ENCODE peak calls at places on chromosomes 2 and 18, in six cellular contexts. One of them, this sample, is unnamed.

GRCh38 chr2:71530246-71530986 is 77.1 kb downstream of the DYSF start:
- DNase-seq in WTC11: peak
- DNase-seq in psoas muscle: no peak
- DNase-seq in CD4-positive, alpha-beta T cell: no peak
- DNase-seq in fibroblast of mammary gland: peak
- DNase-seq in epithelial cell of esophagus: peak
- DNase-seq in this sample: no peak

GRCh38 chr2:160334028-160334729 is 134.1 kb upstream of the ITGB6 start:
- DNase-seq in CD4-positive, alpha-beta T cell: no peak
- DNase-seq in psoas muscle: no peak
- DNase-seq in fibroblast of mammary gland: peak
- DNase-seq in epithelial cell of esophagus: peak
- DNase-seq in WTC11: no peak
- DNase-seq in this sample: no peak

GRCh38 chr2:101351207-101351606 is 36.1 kb downstream of the CREG2 start:
- DNase-seq in epithelial cell of esophagus: no peak
- DNase-seq in WTC11: no peak
- DNase-seq in CD4-positive, alpha-beta T cell: no peak
- DNase-seq in fibroblast of mammary gland: no peak
- DNase-seq in psoas muscle: no peak
- DNase-seq in this sample: no peak

GRCh38 chr2:86053166-86053565 is 52.5 kb downstream of the POLR1A start:
- DNase-seq in WTC11: no peak
- DNase-seq in epithelial cell of esophagus: no peak
- DNase-seq in fibroblast of mammary gland: no peak
- DNase-seq in CD4-positive, alpha-beta T cell: no peak
- DNase-seq in psoas muscle: no peak
- DNase-seq in this sample: no peak

GRCh38 chr2:74440005-74440377 is 1.7 kb downstream of the RTKN start:
- DNase-seq in fibroblast of mammary gland: peak
- DNase-seq in psoas muscle: peak
- DNase-seq in WTC11: no peak
- DNase-seq in CD4-positive, alpha-beta T cell: no peak
- DNase-seq in epithelial cell of esophagus: no peak
- DNase-seq in this sample: peak

GRCh38 chr18:69250305-69251151 is 150.2 kb upstream of the DOK6 start:
- DNase-seq in CD4-positive, alpha-beta T cell: no peak
- DNase-seq in epithelial cell of esophagus: peak
- DNase-seq in WTC11: no peak
- DNase-seq in psoas muscle: no peak
- DNase-seq in fibroblast of mammary gland: peak
- DNase-seq in this sample: no peak

GRCh38 chr18:7940379-7940778 is 373.3 kb downstream of the PTPRM start:
- DNase-seq in psoas muscle: no peak
- DNase-seq in CD4-positive, alpha-beta T cell: no peak
- DNase-seq in fibroblast of mammary gland: no peak
- DNase-seq in WTC11: no peak
- DNase-seq in epithelial cell of esophagus: no peak
- DNase-seq in this sample: no peak

GRCh38 chr2:42492691-42493467 is 903 bp downstream of the KCNG3 start:
- DNase-seq in epithelial cell of esophagus: peak
- DNase-seq in psoas muscle: peak
- DNase-seq in WTC11: peak
- DNase-seq in CD4-positive, alpha-beta T cell: peak
- DNase-seq in fibroblast of mammary gland: no peak
- DNase-seq in this sample: no peak

GRCh38 chr2:224638338-224638823 is 53.2 kb upstream of the CUL3 start:
- DNase-seq in psoas muscle: no peak
- DNase-seq in epithelial cell of esophagus: no peak
- DNase-seq in fibroblast of mammary gland: no peak
- DNase-seq in CD4-positive, alpha-beta T cell: no peak
- DNase-seq in WTC11: no peak
- DNase-seq in this sample: no peak

GRCh38 chr2:159879061-159879604 is 81.1 kb upstream of the CD302 start:
- DNase-seq in fibroblast of mammary gland: peak
- DNase-seq in psoas muscle: no peak
- DNase-seq in CD4-positive, alpha-beta T cell: no peak
- DNase-seq in WTC11: no peak
- DNase-seq in epithelial cell of esophagus: peak
- DNase-seq in this sample: no peak

GRCh38 chr18:11995445-11996189 is 14.3 kb downstream of the IMPA2 start:
- DNase-seq in CD4-positive, alpha-beta T cell: peak
- DNase-seq in WTC11: peak
- DNase-seq in epithelial cell of esophagus: peak
- DNase-seq in psoas muscle: peak
- DNase-seq in fibroblast of mammary gland: peak
- DNase-seq in this sample: no peak

GRCh38 chr2:150134223-150134858 is 353.1 kb downstream of the RND3 start:
- DNase-seq in CD4-positive, alpha-beta T cell: no peak
- DNase-seq in psoas muscle: no peak
- DNase-seq in WTC11: no peak
- DNase-seq in fibroblast of mammary gland: peak
- DNase-seq in epithelial cell of esophagus: no peak
- DNase-seq in this sample: no peak

GRCh38 chr2:191927319-191927867 is 80.5 kb upstream of the CAVIN2 start:
- DNase-seq in CD4-positive, alpha-beta T cell: no peak
- DNase-seq in psoas muscle: no peak
- DNase-seq in fibroblast of mammary gland: peak
- DNase-seq in epithelial cell of esophagus: peak
- DNase-seq in WTC11: no peak
- DNase-seq in this sample: no peak

GRCh38 chr2:238176565-238176964 is 17.8 kb downstream of the ERFE start:
- DNase-seq in CD4-positive, alpha-beta T cell: no peak
- DNase-seq in psoas muscle: no peak
- DNase-seq in epithelial cell of esophagus: no peak
- DNase-seq in fibroblast of mammary gland: peak
- DNase-seq in WTC11: no peak
- DNase-seq in this sample: no peak

GRCh38 chr2:176832086-176832485 is 380.5 kb upstream of the HNRNPA3 start:
- DNase-seq in WTC11: no peak
- DNase-seq in psoas muscle: no peak
- DNase-seq in CD4-positive, alpha-beta T cell: no peak
- DNase-seq in fibroblast of mammary gland: peak
- DNase-seq in epithelial cell of esophagus: no peak
- DNase-seq in this sample: no peak

GRCh38 chr2:181955010-181955409 is 30.6 kb upstream of the PPP1R1C start:
- DNase-seq in CD4-positive, alpha-beta T cell: no peak
- DNase-seq in fibroblast of mammary gland: peak
- DNase-seq in psoas muscle: no peak
- DNase-seq in WTC11: no peak
- DNase-seq in epithelial cell of esophagus: peak
- DNase-seq in this sample: no peak

DNA sequence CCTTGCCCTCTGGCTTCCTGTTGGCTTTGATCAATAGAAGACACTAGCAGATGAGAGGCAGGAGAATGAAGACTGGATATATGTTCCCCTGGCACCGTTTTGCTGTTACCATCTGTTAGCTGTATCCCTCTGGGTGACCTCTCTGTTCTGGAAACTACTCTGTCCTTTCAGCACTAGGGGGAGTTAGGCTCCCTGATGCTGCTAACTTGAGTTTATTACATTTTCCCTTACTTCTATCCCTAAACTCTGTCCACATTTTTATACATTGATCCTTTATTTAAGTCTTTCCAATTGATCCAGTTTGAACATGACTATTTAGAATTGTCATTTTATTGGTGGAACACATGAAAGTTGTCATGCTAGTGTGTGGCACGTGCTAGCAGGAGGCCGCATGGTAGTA is 1014.3 kb upstream of the CDH2 start:
- DNase-seq in psoas muscle: no peak
- DNase-seq in fibroblast of mammary gland: peak
- DNase-seq in CD4-positive, alpha-beta T cell: no peak
- DNase-seq in epithelial cell of esophagus: peak
- DNase-seq in WTC11: no peak
- DNase-seq in this sample: no peak
- TF ChIP-seq CTCF in psoas muscle: no peak
- TF ChIP-seq CTCF in fibroblast of mammary gland: peak
- TF ChIP-seq CTCF in CD4-positive, alpha-beta T cell: no peak
- TF ChIP-seq CTCF in epithelial cell of esophagus: peak
- TF ChIP-seq CTCF in WTC11: no peak
- TF ChIP-seq CTCF in this sample: no peak

DNA sequence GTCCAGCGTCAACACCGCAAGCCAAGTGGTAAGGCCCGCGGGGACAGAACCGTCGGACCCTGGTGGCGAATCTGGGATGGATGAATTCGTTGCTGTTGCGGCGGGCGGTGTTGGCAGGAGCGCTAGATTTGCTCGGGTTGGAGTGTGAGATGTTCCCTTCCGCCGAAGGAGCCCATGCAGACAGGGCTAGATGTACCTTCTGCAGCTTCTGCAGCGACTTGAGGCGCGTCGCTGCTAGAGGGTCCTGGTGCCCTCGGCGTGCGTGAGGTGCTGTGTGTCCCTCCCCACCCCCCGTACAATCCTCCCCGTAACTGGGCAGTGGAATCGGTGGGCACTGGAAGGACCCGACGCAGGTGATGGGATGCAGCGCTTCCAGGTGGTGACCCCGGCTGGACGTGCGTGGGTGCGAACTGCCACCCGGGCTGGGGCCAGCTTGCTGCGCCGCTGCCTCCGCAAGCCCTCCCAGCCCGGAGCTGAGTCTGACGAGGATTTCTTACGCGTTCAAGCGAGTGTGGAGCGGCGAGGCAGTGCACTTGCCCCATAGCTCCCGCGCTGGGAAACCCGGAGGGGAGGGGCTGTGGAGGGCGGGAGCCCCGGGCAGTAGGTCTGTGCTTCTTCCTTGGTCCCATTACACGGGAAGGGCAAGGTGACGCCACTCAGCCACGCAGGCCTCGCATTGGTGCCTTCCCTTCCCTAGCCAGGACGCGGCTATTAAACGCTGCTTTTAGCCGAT is 34.3 kb downstream of the CHRNA1 start:
- DNase-seq in epithelial cell of esophagus: peak
- DNase-seq in WTC11: peak
- DNase-seq in psoas muscle: peak
- DNase-seq in CD4-positive, alpha-beta T cell: no peak
- DNase-seq in fibroblast of mammary gland: peak
- DNase-seq in this sample: peak
- TF ChIP-seq CTCF in epithelial cell of esophagus: no peak
- TF ChIP-seq CTCF in WTC11: no peak
- TF ChIP-seq CTCF in psoas muscle: no peak
- TF ChIP-seq CTCF in CD4-positive, alpha-beta T cell: no peak
- TF ChIP-seq CTCF in fibroblast of mammary gland: no peak
- TF ChIP-seq CTCF in this sample: no peak

GRCh38 chr18:54561864-54562263 is 29.2 kb upstream of the DYNAP start:
- DNase-seq in WTC11: no peak
- DNase-seq in CD4-positive, alpha-beta T cell: no peak
- DNase-seq in fibroblast of mammary gland: no peak
- DNase-seq in epithelial cell of esophagus: no peak
- DNase-seq in psoas muscle: no peak
- DNase-seq in this sample: no peak
- TF ChIP-seq CTCF in WTC11: no peak
- TF ChIP-seq CTCF in CD4-positive, alpha-beta T cell: no peak
- TF ChIP-seq CTCF in fibroblast of mammary gland: no peak
- TF ChIP-seq CTCF in epithelial cell of esophagus: no peak
- TF ChIP-seq CTCF in psoas muscle: no peak
- TF ChIP-seq CTCF in this sample: no peak

GRCh38 chr2:232668805-232669444 is 28.2 kb upstream of the GIGYF2 start:
- DNase-seq in epithelial cell of esophagus: peak
- DNase-seq in fibroblast of mammary gland: peak
- DNase-seq in psoas muscle: no peak
- DNase-seq in CD4-positive, alpha-beta T cell: no peak
- DNase-seq in WTC11: peak
- DNase-seq in this sample: no peak
- TF ChIP-seq CTCF in epithelial cell of esophagus: peak
- TF ChIP-seq CTCF in fibroblast of mammary gland: peak
- TF ChIP-seq CTCF in psoas muscle: peak
- TF ChIP-seq CTCF in CD4-positive, alpha-beta T cell: no peak
- TF ChIP-seq CTCF in WTC11: no peak
- TF ChIP-seq CTCF in this sample: peak